ENCODE peak calls at places on chromosomes 6 and 20, in eight cellular contexts. One of them, this sample, is unnamed.

GRCh38 chr6:158290040-158290439 is 22.2 kb upstream of the TULP4 start:
- DNase-seq in Kasumi-1: no peak
- DNase-seq in posterior cingulate gyrus: no peak
- DNase-seq in lower lobe of right lung: no peak
- DNase-seq in PC-9: no peak
- DNase-seq in NCI-H510A treated with DMSO at 0.1 percent for 48 hours: no peak
- DNase-seq in effector memory CD8-positive, alpha-beta T cell: no peak
- DNase-seq in stimulated activated CD8-positive, alpha-beta memory T cell treated with anti-CD3 and anti-CD28 coated beads, Interleukin-2, amount 100 ng/mL, for 1 hour: no peak
- DNase-seq in this sample: no peak

GRCh38 chr6:56400273-56400672 is 152.9 kb upstream of the COL21A1 start:
- DNase-seq in PC-9: no peak
- DNase-seq in NCI-H510A treated with DMSO at 0.1 percent for 48 hours: peak; percentile 59
- DNase-seq in lower lobe of right lung: no peak
- DNase-seq in posterior cingulate gyrus: no peak
- DNase-seq in Kasumi-1: no peak
- DNase-seq in stimulated activated CD8-positive, alpha-beta memory T cell treated with anti-CD3 and anti-CD28 coated beads, Interleukin-2, amount 100 ng/mL, for 1 hour: no peak
- DNase-seq in effector memory CD8-positive, alpha-beta T cell: no peak
- DNase-seq in this sample: no peak

GRCh38 chr6:39228111-39228971 is 934 bp downstream of the KCNK5 start:
- DNase-seq in lower lobe of right lung: no peak
- DNase-seq in stimulated activated CD8-positive, alpha-beta memory T cell treated with anti-CD3 and anti-CD28 coated beads, Interleukin-2, amount 100 ng/mL, for 1 hour: no peak
- DNase-seq in PC-9: no peak
- DNase-seq in NCI-H510A treated with DMSO at 0.1 percent for 48 hours: no peak
- DNase-seq in Kasumi-1: no peak
- DNase-seq in posterior cingulate gyrus: peak; percentile 66
- DNase-seq in effector memory CD8-positive, alpha-beta T cell: no peak
- DNase-seq in this sample: no peak

GRCh38 chr20:19288636-19289035 is 76.2 kb downstream of the SLC24A3 start:
- DNase-seq in Kasumi-1: no peak
- DNase-seq in PC-9: no peak
- DNase-seq in lower lobe of right lung: no peak
- DNase-seq in stimulated activated CD8-positive, alpha-beta memory T cell treated with anti-CD3 and anti-CD28 coated beads, Interleukin-2, amount 100 ng/mL, for 1 hour: no peak
- DNase-seq in NCI-H510A treated with DMSO at 0.1 percent for 48 hours: no peak
- DNase-seq in effector memory CD8-positive, alpha-beta T cell: no peak
- DNase-seq in posterior cingulate gyrus: no peak
- DNase-seq in this sample: no peak

GRCh38 chr6:95133578-95133977 is 443.8 kb upstream of the MANEA start:
- DNase-seq in lower lobe of right lung: no peak
- DNase-seq in Kasumi-1: no peak
- DNase-seq in NCI-H510A treated with DMSO at 0.1 percent for 48 hours: no peak
- DNase-seq in PC-9: no peak
- DNase-seq in effector memory CD8-positive, alpha-beta T cell: no peak
- DNase-seq in stimulated activated CD8-positive, alpha-beta memory T cell treated with anti-CD3 and anti-CD28 coated beads, Interleukin-2, amount 100 ng/mL, for 1 hour: no peak
- DNase-seq in posterior cingulate gyrus: no peak
- DNase-seq in this sample: no peak

GRCh38 chr6:89346433-89346832 is 6.1 kb downstream of the UBE2J1 start:
- DNase-seq in effector memory CD8-positive, alpha-beta T cell: no peak
- DNase-seq in NCI-H510A treated with DMSO at 0.1 percent for 48 hours: no peak
- DNase-seq in PC-9: no peak
- DNase-seq in Kasumi-1: no peak
- DNase-seq in stimulated activated CD8-positive, alpha-beta memory T cell treated with anti-CD3 and anti-CD28 coated beads, Interleukin-2, amount 100 ng/mL, for 1 hour: no peak
- DNase-seq in lower lobe of right lung: no peak
- DNase-seq in posterior cingulate gyrus: no peak
- DNase-seq in this sample: no peak

GRCh38 chr6:68108243-68108835 is 526.7 kb upstream of the ADGRB3 start:
- DNase-seq in lower lobe of right lung: no peak
- DNase-seq in PC-9: no peak
- DNase-seq in posterior cingulate gyrus: no peak
- DNase-seq in NCI-H510A treated with DMSO at 0.1 percent for 48 hours: no peak
- DNase-seq in effector memory CD8-positive, alpha-beta T cell: no peak
- DNase-seq in Kasumi-1: no peak
- DNase-seq in stimulated activated CD8-positive, alpha-beta memory T cell treated with anti-CD3 and anti-CD28 coated beads, Interleukin-2, amount 100 ng/mL, for 1 hour: no peak
- DNase-seq in this sample: no peak

GRCh38 chr6:73394577-73395354 is at the start of gene DDX43:
- DNase-seq in lower lobe of right lung: peak; percentile 81
- DNase-seq in PC-9: peak; percentile 83
- DNase-seq in Kasumi-1: no peak
- DNase-seq in NCI-H510A treated with DMSO at 0.1 percent for 48 hours: peak; percentile 73
- DNase-seq in stimulated activated CD8-positive, alpha-beta memory T cell treated with anti-CD3 and anti-CD28 coated beads, Interleukin-2, amount 100 ng/mL, for 1 hour: no peak
- DNase-seq in effector memory CD8-positive, alpha-beta T cell: peak; percentile 53
- DNase-seq in posterior cingulate gyrus: no peak
- DNase-seq in this sample: no peak

GRCh38 chr6:105608711-105609374 is 206.0 kb upstream of the PREP start:
- DNase-seq in NCI-H510A treated with DMSO at 0.1 percent for 48 hours: no peak
- DNase-seq in posterior cingulate gyrus: no peak
- DNase-seq in stimulated activated CD8-positive, alpha-beta memory T cell treated with anti-CD3 and anti-CD28 coated beads, Interleukin-2, amount 100 ng/mL, for 1 hour: no peak
- DNase-seq in effector memory CD8-positive, alpha-beta T cell: no peak
- DNase-seq in Kasumi-1: no peak
- DNase-seq in PC-9: peak; percentile 63
- DNase-seq in lower lobe of right lung: peak; percentile 43
- DNase-seq in this sample: no peak

GRCh38 chr6:71886184-71887005 is at the start of gene RIMS1:
- DNase-seq in effector memory CD8-positive, alpha-beta T cell: no peak
- DNase-seq in posterior cingulate gyrus: peak; percentile 94
- DNase-seq in NCI-H510A treated with DMSO at 0.1 percent for 48 hours: peak; percentile 34
- DNase-seq in stimulated activated CD8-positive, alpha-beta memory T cell treated with anti-CD3 and anti-CD28 coated beads, Interleukin-2, amount 100 ng/mL, for 1 hour: no peak
- DNase-seq in Kasumi-1: peak; percentile 20
- DNase-seq in PC-9: no peak
- DNase-seq in lower lobe of right lung: no peak
- DNase-seq in this sample: no peak

GRCh38 chr20:47925603-47926002 is 140.3 kb upstream of the SULF2 start:
- DNase-seq in posterior cingulate gyrus: no peak
- DNase-seq in effector memory CD8-positive, alpha-beta T cell: no peak
- DNase-seq in Kasumi-1: no peak
- DNase-seq in lower lobe of right lung: no peak
- DNase-seq in stimulated activated CD8-positive, alpha-beta memory T cell treated with anti-CD3 and anti-CD28 coated beads, Interleukin-2, amount 100 ng/mL, for 1 hour: no peak
- DNase-seq in PC-9: no peak
- DNase-seq in NCI-H510A treated with DMSO at 0.1 percent for 48 hours: no peak
- DNase-seq in this sample: no peak

GRCh38 chr6:106608080-106608668 is 21.1 kb downstream of the RTN4IP1 start:
- DNase-seq in NCI-H510A treated with DMSO at 0.1 percent for 48 hours: peak; percentile 27
- DNase-seq in posterior cingulate gyrus: no peak
- DNase-seq in lower lobe of right lung: no peak
- DNase-seq in stimulated activated CD8-positive, alpha-beta memory T cell treated with anti-CD3 and anti-CD28 coated beads, Interleukin-2, amount 100 ng/mL, for 1 hour: no peak
- DNase-seq in PC-9: peak; percentile 10
- DNase-seq in effector memory CD8-positive, alpha-beta T cell: peak; percentile 44
- DNase-seq in Kasumi-1: peak; percentile 88
- DNase-seq in this sample: no peak

GRCh38 chr6:33375143-33375649 is 16.4 kb upstream of the KIFC1 start:
- DNase-seq in effector memory CD8-positive, alpha-beta T cell: no peak
- DNase-seq in posterior cingulate gyrus: no peak
- DNase-seq in NCI-H510A treated with DMSO at 0.1 percent for 48 hours: no peak
- DNase-seq in Kasumi-1: peak; percentile 60
- DNase-seq in PC-9: peak; percentile 67
- DNase-seq in lower lobe of right lung: peak; percentile 73
- DNase-seq in stimulated activated CD8-positive, alpha-beta memory T cell treated with anti-CD3 and anti-CD28 coated beads, Interleukin-2, amount 100 ng/mL, for 1 hour: no peak
- DNase-seq in this sample: no peak

GRCh38 chr20:40945754-40946451 is 82.7 kb upstream of the TOP1 start:
- DNase-seq in stimulated activated CD8-positive, alpha-beta memory T cell treated with anti-CD3 and anti-CD28 coated beads, Interleukin-2, amount 100 ng/mL, for 1 hour: no peak
- DNase-seq in posterior cingulate gyrus: peak; percentile 95
- DNase-seq in lower lobe of right lung: no peak
- DNase-seq in effector memory CD8-positive, alpha-beta T cell: no peak
- DNase-seq in NCI-H510A treated with DMSO at 0.1 percent for 48 hours: peak; percentile 48
- DNase-seq in Kasumi-1: peak; percentile 75
- DNase-seq in PC-9: peak; percentile 18
- DNase-seq in this sample: peak; percentile 22

GRCh38 chr6:11011787-11012234 is 32.3 kb downstream of the ELOVL2 start:
- DNase-seq in PC-9: peak; percentile 20
- DNase-seq in posterior cingulate gyrus: no peak
- DNase-seq in NCI-H510A treated with DMSO at 0.1 percent for 48 hours: no peak
- DNase-seq in stimulated activated CD8-positive, alpha-beta memory T cell treated with anti-CD3 and anti-CD28 coated beads, Interleukin-2, amount 100 ng/mL, for 1 hour: no peak
- DNase-seq in lower lobe of right lung: no peak
- DNase-seq in effector memory CD8-positive, alpha-beta T cell: no peak
- DNase-seq in Kasumi-1: no peak
- DNase-seq in this sample: no peak

GRCh38 chr6:170033666-170034065 is 257.2 kb downstream of the DLL1 start:
- DNase-seq in PC-9: no peak
- DNase-seq in stimulated activated CD8-positive, alpha-beta memory T cell treated with anti-CD3 and anti-CD28 coated beads, Interleukin-2, amount 100 ng/mL, for 1 hour: no peak
- DNase-seq in posterior cingulate gyrus: peak; percentile 61
- DNase-seq in effector memory CD8-positive, alpha-beta T cell: no peak
- DNase-seq in NCI-H510A treated with DMSO at 0.1 percent for 48 hours: no peak
- DNase-seq in lower lobe of right lung: no peak
- DNase-seq in Kasumi-1: no peak
- DNase-seq in this sample: no peak

GRCh38 chr6:110547266-110547964 is 71.0 kb upstream of the SLC22A16 start:
- DNase-seq in effector memory CD8-positive, alpha-beta T cell: no peak
- DNase-seq in PC-9: peak; percentile 29
- DNase-seq in lower lobe of right lung: no peak
- DNase-seq in posterior cingulate gyrus: no peak
- DNase-seq in stimulated activated CD8-positive, alpha-beta memory T cell treated with anti-CD3 and anti-CD28 coated beads, Interleukin-2, amount 100 ng/mL, for 1 hour: no peak
- DNase-seq in Kasumi-1: no peak
- DNase-seq in NCI-H510A treated with DMSO at 0.1 percent for 48 hours: no peak
- DNase-seq in this sample: no peak

GRCh38 chr20:21396921-21397340 is 395 bp downstream of the NKX2-4 start:
- DNase-seq in effector memory CD8-positive, alpha-beta T cell: no peak
- DNase-seq in Kasumi-1: no peak
- DNase-seq in posterior cingulate gyrus: peak; percentile 75
- DNase-seq in lower lobe of right lung: no peak
- DNase-seq in stimulated activated CD8-positive, alpha-beta memory T cell treated with anti-CD3 and anti-CD28 coated beads, Interleukin-2, amount 100 ng/mL, for 1 hour: no peak
- DNase-seq in PC-9: no peak
- DNase-seq in NCI-H510A treated with DMSO at 0.1 percent for 48 hours: peak; percentile 21
- DNase-seq in this sample: no peak

GRCh38 chr6:6723316-6723715 is 134.8 kb downstream of the LY86 start:
- DNase-seq in effector memory CD8-positive, alpha-beta T cell: no peak
- DNase-seq in Kasumi-1: no peak
- DNase-seq in PC-9: no peak
- DNase-seq in lower lobe of right lung: no peak
- DNase-seq in stimulated activated CD8-positive, alpha-beta memory T cell treated with anti-CD3 and anti-CD28 coated beads, Interleukin-2, amount 100 ng/mL, for 1 hour: no peak
- DNase-seq in posterior cingulate gyrus: no peak
- DNase-seq in NCI-H510A treated with DMSO at 0.1 percent for 48 hours: no peak
- DNase-seq in this sample: no peak

GRCh38 chr20:61818746-61819483 is 246.8 kb downstream of the TAF4 start:
- DNase-seq in posterior cingulate gyrus: peak; percentile 85
- DNase-seq in effector memory CD8-positive, alpha-beta T cell: no peak
- DNase-seq in Kasumi-1: no peak
- DNase-seq in stimulated activated CD8-positive, alpha-beta memory T cell treated with anti-CD3 and anti-CD28 coated beads, Interleukin-2, amount 100 ng/mL, for 1 hour: no peak
- DNase-seq in lower lobe of right lung: peak; percentile 33
- DNase-seq in NCI-H510A treated with DMSO at 0.1 percent for 48 hours: no peak
- DNase-seq in PC-9: no peak
- DNase-seq in this sample: no peak